ENCODE peak calls at places on chromosomes 7 and 10, in seven cellular contexts. N is IMR-90, B is mesendoderm, R is mesenchymal stem cell, G is H1, O is neuronal stem cell, T is trophoblast cell. L is an unnamed sample. For H3K4me1 and H3K79me1, the result is how much of the 10 kb centered on the place peaks cover.

GRCh38 chr10:98371421-98371820 is 43.6 kb downstream of the PYROXD2 start:
- DNase-seq in N (no peak), B (no peak), R (no peak), G (no peak), O (no peak), T (no peak), L (no peak)

GRCh38 chr10:95605163-95605562 is 44.0 kb upstream of the SORBS1 start:
- DNase-seq in N (no peak), B (no peak), R (peak), G (no peak), O (no peak), T (no peak), L (no peak)

GRCh38 chr7:138431517-138431916 is 28.5 kb upstream of the TRIM24 start:
- DNase-seq in N (no peak), B (peak), R (no peak), G (no peak), O (no peak), T (peak), L (no peak)

GRCh38 chr10:48491422-48492139 is 113.3 kb downstream of the ARHGAP22 start:
- DNase-seq in N (no peak), B (no peak), R (no peak), G (no peak), O (no peak), T (no peak), L (no peak)

GRCh38 chr10:119919823-119920222 is 27.3 kb downstream of the SEC23IP start:
- DNase-seq in N (no peak), B (no peak), R (no peak), G (no peak), O (no peak), T (no peak), L (no peak)

GRCh38 chr7:116170180-116170579 is 40.2 kb upstream of the TES start:
- DNase-seq in N (peak), B (no peak), R (no peak), G (no peak), O (no peak), T (no peak), L (no peak)

GRCh38 chr10:129850790-129851189 is 113.3 kb downstream of the EBF3 start:
- DNase-seq in N (no peak), B (no peak), R (no peak), G (no peak), O (no peak), T (no peak), L (peak)

GRCh38 chr10:77281719-77282118 is 355.9 kb downstream of the KCNMA1 start:
- DNase-seq in N (no peak), B (no peak), R (no peak), G (no peak), O (no peak), T (no peak), L (no peak)

GRCh38 chr7:7554647-7555575 is 11.8 kb upstream of the MIOS start:
- DNase-seq in N (no peak), B (no peak), R (peak), G (no peak), O (no peak), T (no peak), L (no peak)

GRCh38 chr7:71488308-71488707 is 356.4 kb downstream of the GALNT17 start:
- DNase-seq in N (no peak), B (no peak), R (peak), G (no peak), O (no peak), T (no peak), L (peak)

GRCh38 chr10:4151466-4151865 is 366.5 kb upstream of the KLF6 start:
- DNase-seq in N (peak), B (peak), R (no peak), G (peak), O (no peak), T (no peak), L (peak)

GRCh38 chr10:131785121-131785460 is 115.7 kb upstream of the PPP2R2D start:
- DNase-seq in N (no peak), B (no peak), R (no peak), G (no peak), O (no peak), T (no peak), L (peak)

GRCh38 chr7:22860784-22861482 is 38.3 kb upstream of the TOMM7 start:
- DNase-seq in N (no peak), B (peak), R (no peak), G (no peak), O (no peak), T (no peak), L (no peak)

GRCh38 chr10:86868353-86868752 is 89.1 kb downstream of the MMRN2 start:
- DNase-seq in N (peak), B (peak), R (peak), G (peak), O (peak), T (no peak), L (peak)

GRCh38 chr10:31103096-31103495 is 71.4 kb upstream of the ZNF438 start:
- DNase-seq in N (peak), B (peak), R (no peak), G (no peak), O (no peak), T (no peak), L (peak)

GRCh38 chr7:34165927-34166550 is 260.7 kb downstream of the BMPER start:
- DNase-seq in N (peak), B (peak), R (peak), G (no peak), O (no peak), T (peak), L (no peak)

GRCh38 chr7:117248810-117249209 is 74.0 kb downstream of the WNT2 start:
- DNase-seq in N (peak), B (no peak), R (peak), G (no peak), O (no peak), T (no peak), L (no peak)

GRCh38 chr10:96612052-96612830 is 25.4 kb upstream of the TM9SF3 start:
- DNase-seq in N (no peak), B (no peak), R (no peak), G (no peak), O (no peak), T (no peak), L (no peak)

GRCh38 chr10:3467052-3467906 is 294.7 kb upstream of the PITRM1 start:
- DNase-seq in N (peak), B (peak), R (peak), G (peak), O (no peak), T (peak), L (peak)

GRCh38 chr7:106841896-106842390 is 23.1 kb upstream of the PIK3CG start:
- DNase-seq in N (no peak), B (peak), R (no peak), G (no peak), O (no peak), T (no peak), L (no peak)

GRCh38 chr10:91974960-91975359 is 51.4 kb downstream of the BTAF1 start:
- DNase-seq in N (peak), B (no peak), R (peak), G (no peak), O (no peak), T (no peak), L (no peak)

GRCh38 chr10:58373446-58373834 is 11.8 kb upstream of the TFAM start:
- DNase-seq in N (no peak), B (no peak), R (no peak), G (no peak), O (no peak), T (no peak), L (no peak)

GRCh38 chr7:92266415-92267241 is 20.9 kb downstream of the ANKIB1 start:
- DNase-seq in N (peak), B (no peak), R (no peak), G (no peak), O (no peak), T (no peak), L (no peak)

GRCh38 chr7:70833726-70834125 is 298.2 kb upstream of the GALNT17 start:
- DNase-seq in N (peak), B (peak), R (no peak), G (no peak), O (no peak), T (no peak), L (no peak)

GRCh38 chr10:24427678-24428409 is 218.9 kb downstream of the KIAA1217 start:
- DNase-seq in N (no peak), B (no peak), R (no peak), G (no peak), O (no peak), T (peak), L (no peak)

GRCh38 chr10:116053910-116054309 is 219.1 kb downstream of the GFRA1 start:
- DNase-seq in N (no peak), B (no peak), R (no peak), G (peak), O (no peak), T (no peak), L (no peak)

GRCh38 chr10:86308056-86308455 is 58.5 kb downstream of the GRID1 start:
- DNase-seq in N (no peak), B (no peak), R (no peak), G (no peak), O (no peak), T (no peak), L (peak)

GRCh38 chr7:43454936-43455518 is 127.9 kb upstream of the STK17A start:
- DNase-seq in N (peak), B (peak), R (peak), G (no peak), O (peak), T (no peak), L (no peak)

GRCh38 chr7:98703916-98704315 is 86.8 kb downstream of the NPTX2 start:
- DNase-seq in N (no peak), B (no peak), R (no peak), G (no peak), O (no peak), T (no peak), L (no peak)
- H3K4me1 ChIP-seq in N (under half), B (under half), R (under half), G (under half), O (under half), T (under half), L (under half)

GRCh38 chr7:120523985-120524384 is 251.0 kb downstream of the KCND2 start:
- DNase-seq in N (no peak), B (no peak), R (no peak), G (no peak), O (no peak), T (no peak), L (no peak)
- H3K18ac ChIP-seq in N (no peak), B (no peak), R (no peak), G (no peak), O (no peak), T (no peak), L (no peak)

GRCh38 chr7:155233703-155234492 is 63.8 kb upstream of the INSIG1 start:
- DNase-seq in N (no peak), B (no peak), R (no peak), G (no peak), O (no peak), T (no peak), L (no peak)
- H3K79me1 ChIP-seq in N (under half), B (under half), R (under half), G (under half), O (under half), T (under half), L (under half)

GRCh38 chr10:123553810-123554430 is 112.2 kb upstream of the GPR26 start:
- DNase-seq in N (no peak), B (no peak), R (no peak), G (no peak), O (no peak), T (no peak), L (peak)
- H3K4me1 ChIP-seq in N (under half), B (under half), R (under half), G (under half), O (under half), T (under half), L (under half)

GRCh38 chr7:48108959-48109847 is 20.1 kb downstream of the UPP1 start:
- DNase-seq in N (no peak), B (no peak), R (no peak), G (no peak), O (no peak), T (no peak), L (no peak)
- H3K18ac ChIP-seq in N (no peak), B (no peak), R (no peak), G (no peak), O (no peak), T (no peak), L (no peak)

DNA sequence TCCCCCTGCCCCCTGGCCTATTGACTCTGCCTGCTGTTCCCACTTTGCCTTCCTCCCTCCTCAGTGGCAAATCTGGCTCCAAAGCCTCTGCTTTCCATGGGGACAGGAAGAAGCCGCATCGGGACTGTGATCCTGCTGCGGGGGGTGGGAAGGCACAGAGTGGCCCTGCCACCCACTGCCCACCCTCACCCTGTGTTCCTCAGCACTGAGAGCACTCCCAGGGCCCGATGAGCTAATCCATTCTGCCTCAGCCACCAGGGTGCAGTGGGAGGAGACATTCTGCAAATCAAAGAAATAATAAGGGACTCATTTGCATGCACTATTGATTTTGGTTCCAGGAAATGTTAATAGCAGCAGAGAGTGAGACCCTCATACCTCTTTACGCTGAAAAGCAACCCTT is 572.9 kb downstream of the INHBA start:
- DNase-seq in N (no peak), B (no peak), R (no peak), G (no peak), O (no peak), T (no peak), L (no peak)
- H3K79me1 ChIP-seq in N (under half), B (under half), R (under half), G (under half), O (under half), T (under half), L (under half)